ENCODE peak calls at places on chromosomes 12 and 14, in seven cellular contexts. X is iPS DF 19.7, S is T-helper 17 cell, G is fibroblast of villous mesenchyme, A is EL, O is DMS153, Q is WERI-Rb-1. T is an unnamed sample.

GRCh38 chr14:63302135-63302534 is 16.6 kb downstream of the GPHB5 start:
- DNase-seq in X (no peak), S (no peak), G (no peak), A (no peak), O (no peak), Q (peak; percentile 47), T (no peak)

GRCh38 chr14:100295376-100296105 is 10.7 kb downstream of the SLC25A29 start:
- DNase-seq in X (no peak), S (no peak), G (no peak), A (no peak), O (no peak), Q (no peak), T (no peak)

GRCh38 chr12:104687823-104688573 is 231.2 kb downstream of the CHST11 start:
- DNase-seq in X (no peak), S (no peak), G (no peak), A (no peak), O (no peak), Q (no peak), T (peak; percentile 76)

GRCh38 chr12:106251636-106252035 is 3.8 kb upstream of the CKAP4 start:
- DNase-seq in X (no peak), S (no peak), G (peak; percentile 74), A (peak; percentile 49), O (no peak), Q (no peak), T (no peak)

GRCh38 chr14:80202888-80203562 is 8.3 kb downstream of the DIO2 start:
- DNase-seq in X (no peak), S (no peak), G (no peak), A (no peak), O (no peak), Q (peak; percentile 49), T (peak; percentile 21)

GRCh38 chr12:75578546-75578945 is 67.1 kb upstream of the KRR1 start:
- DNase-seq in X (no peak), S (no peak), G (no peak), A (no peak), O (peak; percentile 54), Q (no peak), T (no peak)

GRCh38 chr14:98725676-98726075 is 546.3 kb downstream of the BCL11B start:
- DNase-seq in X (no peak), S (no peak), G (no peak), A (no peak), O (no peak), Q (no peak), T (no peak)

GRCh38 chr12:1611775-1612174 is 17.3 kb upstream of the WNT5B start:
- DNase-seq in X (no peak), S (no peak), G (peak; percentile 92), A (peak; percentile 73), O (no peak), Q (no peak), T (no peak)

GRCh38 chr12:16605666-16606116 is 271 bp downstream of the LMO3 start:
- DNase-seq in X (no peak), S (no peak), G (peak; percentile 11), A (no peak), O (no peak), Q (peak; percentile 28), T (no peak)

GRCh38 chr14:61153436-61153835 is 127.7 kb downstream of the TMEM30B start:
- DNase-seq in X (no peak), S (no peak), G (no peak), A (peak; percentile 50), O (no peak), Q (no peak), T (no peak)

GRCh38 chr12:47985596-47986265 is 18.5 kb downstream of the COL2A1 start:
- DNase-seq in X (no peak), S (no peak), G (no peak), A (no peak), O (no peak), Q (no peak), T (no peak)

GRCh38 chr12:102459314-102459713 is 21.0 kb downstream of the IGF1 start:
- DNase-seq in X (no peak), S (no peak), G (peak; percentile 88), A (no peak), O (no peak), Q (no peak), T (no peak)

GRCh38 chr14:25090716-25091454 is 40.9 kb upstream of the STXBP6 start:
- DNase-seq in X (no peak), S (no peak), G (peak; percentile 22), A (peak; percentile 77), O (no peak), Q (no peak), T (no peak)

GRCh38 chr14:66247662-66248061 is 238.5 kb upstream of the CCDC196 start:
- DNase-seq in X (no peak), S (no peak), G (no peak), A (no peak), O (no peak), Q (no peak), T (no peak)

GRCh38 chr12:26941251-26941650 is 3.0 kb downstream of the FGFR1OP2 start:
- DNase-seq in X (no peak), S (no peak), G (no peak), A (no peak), O (no peak), Q (no peak), T (no peak)

GRCh38 chr14:74144789-74145188 is 60.0 kb downstream of the LIN52 start:
- DNase-seq in X (no peak), S (no peak), G (no peak), A (no peak), O (no peak), Q (no peak), T (no peak)

GRCh38 chr14:51638071-51638944 is 13.4 kb upstream of the FRMD6 start:
- DNase-seq in X (peak; percentile 59), S (no peak), G (peak; percentile 74), A (peak; percentile 93), O (no peak), Q (no peak), T (no peak)

GRCh38 chr12:65827827-65828231 is 3.5 kb downstream of the HMGA2 start:
- DNase-seq in X (no peak), S (no peak), G (peak; percentile 55), A (no peak), O (no peak), Q (no peak), T (no peak)

GRCh38 chr12:15787801-15788200 is 1.4 kb downstream of the EPS8 start:
- DNase-seq in X (no peak), S (no peak), G (peak; percentile 42), A (no peak), O (no peak), Q (no peak), T (no peak)

GRCh38 chr12:107429006-107429698 is 256.4 kb upstream of the PWP1 start:
- DNase-seq in X (no peak), S (no peak), G (no peak), A (no peak), O (peak; percentile 59), Q (no peak), T (no peak)

GRCh38 chr12:49868952-49869815 is 26.3 kb upstream of the BCDIN3D start:
- DNase-seq in X (no peak), S (no peak), G (peak; percentile 100), A (peak; percentile 96), O (peak; percentile 64), Q (peak; percentile 35), T (no peak)

GRCh38 chr14:51441001-51441400 is 201.0 kb downstream of the TMX1 start:
- DNase-seq in X (no peak), S (no peak), G (no peak), A (peak; percentile 55), O (no peak), Q (no peak), T (no peak)

GRCh38 chr12:96303656-96304055 is 96.6 kb downstream of the CDK17 start:
- DNase-seq in X (no peak), S (no peak), G (no peak), A (no peak), O (no peak), Q (no peak), T (no peak)

GRCh38 chr14:21072102-21072501 is 2.0 kb downstream of the ARHGEF40 start:
- DNase-seq in X (no peak), S (no peak), G (peak; percentile 66), A (peak; percentile 65), O (no peak), Q (no peak), T (no peak)

GRCh38 chr14:21252149-21252548 is 17.1 kb downstream of the HNRNPC start:
- DNase-seq in X (no peak), S (no peak), G (no peak), A (no peak), O (no peak), Q (no peak), T (no peak)